ENCODE peak calls at places on chromosomes 1 and 21, in nine cellular contexts. E is IMR-90; J is NCI-H1105; N is fibroblast of mammary gland; D is lung; A is NCI-H1694 treated with DMSO at 0.1 percent for 48 hours; I is stimulated activated CD4-positive, alpha-beta T cell treated with anti-CD3 and anti-CD28 coated beads, Interleukin-12 subunit alpha, Interleukin-12 subunit beta, amount 100 ng/mL, for 4 hours; V is midbrain; Q is T-helper 1 cell. T is an unnamed sample.
A peak's percentile ranks its signal among the peaks of the same experiment; 100 is the strongest.

GRCh38 chr1:175317309-175317708 is 124.7 kb upstream of the KIAA0040 start:
- DNase-seq in I (no peak), E (no peak), J (no peak), D (no peak), Q (no peak), A (no peak), V (no peak), N (peak; percentile 7), T (no peak)

GRCh38 chr1:89900791-89901708 is 80.2 kb downstream of the LRRC8D start:
- DNase-seq in E (no peak), V (no peak), J (no peak), D (no peak), A (no peak), N (no peak), I (no peak), Q (no peak), T (no peak)

GRCh38 chr1:201598396-201598795 is 59.5 kb downstream of the NAV1 start:
- DNase-seq in A (no peak), J (no peak), I (no peak), D (no peak), V (no peak), N (no peak), E (no peak), Q (no peak), T (no peak)

GRCh38 chr1:96072021-96072420 is 649.6 kb upstream of the PTBP2 start:
- DNase-seq in V (no peak), A (no peak), I (no peak), D (no peak), J (no peak), E (no peak), N (peak; percentile 49), Q (no peak), T (no peak)

GRCh38 chr1:173149887-173150286 is 57.2 kb downstream of the TNFSF4 start:
- DNase-seq in D (peak; percentile 62), N (peak; percentile 99), E (peak; percentile 83), I (no peak), J (no peak), Q (no peak), V (no peak), A (no peak), T (no peak)

GRCh38 chr1:168920456-168921094 is 185.9 kb upstream of the ATP1B1 start:
- DNase-seq in A (no peak), N (peak; percentile 52), Q (no peak), E (peak; percentile 26), I (no peak), V (peak; percentile 27), J (no peak), D (no peak), T (no peak)

GRCh38 chr1:116521186-116521585 is 49.6 kb downstream of the CD58 start:
- DNase-seq in D (no peak), A (no peak), J (no peak), N (peak; percentile 84), E (peak; percentile 41), Q (no peak), I (no peak), V (no peak), T (no peak)

GRCh38 chr1:18234790-18235242 is 127.2 kb downstream of the IGSF21 start:
- DNase-seq in N (peak; percentile 46), D (no peak), Q (no peak), E (peak; percentile 3), A (peak; percentile 73), V (peak; percentile 46), J (peak; percentile 40), I (no peak), T (no peak)

GRCh38 chr1:32094721-32095521 is 12.9 kb upstream of the KPNA6 start:
- DNase-seq in E (no peak), Q (no peak), D (no peak), J (no peak), A (no peak), N (peak; percentile 28), V (no peak), I (no peak), T (no peak)

GRCh38 chr1:220884109-220884980 is 5.1 kb downstream of the HLX start:
- DNase-seq in E (no peak), Q (no peak), I (no peak), J (no peak), V (peak; percentile 13), N (no peak), D (no peak), A (no peak), T (no peak)

GRCh38 chr1:228664399-228664914 is 70.8 kb upstream of the RHOU start:
- DNase-seq in I (peak; percentile 76), N (peak; percentile 76), V (peak; percentile 85), A (peak; percentile 78), E (peak; percentile 50), Q (peak; percentile 56), D (peak; percentile 81), J (peak; percentile 39), T (peak; percentile 56)

GRCh38 chr1:246658567-246658966 is 65.6 kb upstream of the SCCPDH start:
- DNase-seq in D (no peak), V (no peak), A (no peak), N (peak; percentile 8), I (no peak), Q (no peak), J (no peak), E (no peak), T (no peak)

GRCh38 chr1:17091252-17091651 is 28.0 kb downstream of the PADI2 start:
- DNase-seq in E (no peak), V (no peak), N (no peak), J (no peak), I (no peak), A (no peak), D (no peak), Q (no peak), T (no peak)

GRCh38 chr1:6634278-6635052 is 9.8 kb downstream of the THAP3 start:
- DNase-seq in J (peak; percentile 13), I (peak; percentile 39), V (peak; percentile 7), A (no peak), Q (peak; percentile 15), N (peak; percentile 50), D (peak; percentile 46), E (peak; percentile 25), T (no peak)

GRCh38 chr1:96424882-96425281 is 296.7 kb upstream of the PTBP2 start:
- DNase-seq in Q (no peak), N (peak; percentile 82), D (no peak), J (no peak), A (no peak), V (no peak), I (no peak), E (peak; percentile 31), T (no peak)

GRCh38 chr21:26761174-26761915 is 83.9 kb downstream of the ADAMTS1 start:
- DNase-seq in J (no peak), A (no peak), I (no peak), E (no peak), D (no peak), Q (no peak), N (no peak), V (no peak), T (no peak)

GRCh38 chr21:16709866-16710550 is 802.8 kb upstream of the CXADR start:
- DNase-seq in I (no peak), A (no peak), E (peak; percentile 77), N (peak; percentile 86), J (no peak), D (no peak), V (no peak), Q (no peak), T (no peak)

GRCh38 chr1:57485643-57486042 is 61.8 kb upstream of the DAB1 start:
- DNase-seq in V (no peak), J (no peak), Q (no peak), D (no peak), I (no peak), A (no peak), N (peak; percentile 79), E (peak; percentile 76), T (no peak)

GRCh38 chr1:32172621-32173245 is 6.7 kb upstream of the TXLNA start:
- DNase-seq in J (no peak), N (peak; percentile 22), E (peak; percentile 35), Q (no peak), A (no peak), D (no peak), I (no peak), V (no peak), T (no peak)

GRCh38 chr1:227124461-227124860 is 184.4 kb downstream of the COQ8A start:
- DNase-seq in E (peak; percentile 31), Q (no peak), J (no peak), A (no peak), V (no peak), N (no peak), D (no peak), I (no peak), T (no peak)

GRCh38 chr1:92030701-92031107 is 919 bp downstream of the EPHX4 start:
- DNase-seq in D (no peak), Q (no peak), J (no peak), E (peak; percentile 72), A (no peak), I (no peak), N (no peak), V (no peak), T (no peak)

GRCh38 chr1:54976747-54977146 is 3.7 kb upstream of the TMEM61 start:
- DNase-seq in I (no peak), N (no peak), Q (no peak), A (no peak), D (no peak), E (no peak), J (peak; percentile 14), V (no peak), T (no peak)

GRCh38 chr1:234957330-234958065 is 171.1 kb downstream of the TOMM20 start:
- DNase-seq in I (no peak), E (peak; percentile 93), V (no peak), J (no peak), A (no peak), N (peak; percentile 96), Q (no peak), D (no peak), T (no peak)

GRCh38 chr1:230112131-230112701 is 45.2 kb downstream of the GALNT2 start:
- DNase-seq in A (no peak), E (peak; percentile 21), D (peak; percentile 49), J (no peak), N (no peak), V (peak; percentile 66), I (no peak), Q (no peak), T (no peak)

GRCh38 chr1:166839600-166840308 is 479 bp downstream of the POGK start:
- DNase-seq in A (peak; percentile 25), J (peak; percentile 48), E (peak; percentile 19), Q (peak; percentile 64), N (peak; percentile 25), V (peak; percentile 29), I (peak; percentile 60), D (peak; percentile 64), T (peak; percentile 38)

GRCh38 chr1:10910490-10911273 is 101.8 kb upstream of the TARDBP start:
- DNase-seq in A (no peak), Q (no peak), N (no peak), E (no peak), D (no peak), J (no peak), V (no peak), I (no peak), T (no peak)

GRCh38 chr1:226128487-226129075 is 58.0 kb downstream of the ACBD3 start:
- DNase-seq in A (no peak), N (peak; percentile 25), V (no peak), I (no peak), E (peak; percentile 51), J (no peak), D (peak; percentile 75), Q (no peak), T (no peak)

GRCh38 chr1:204288061-204288588 is 71.6 kb downstream of the PLEKHA6 start:
- DNase-seq in V (no peak), E (no peak), Q (no peak), J (no peak), A (peak; percentile 47), I (no peak), N (peak; percentile 54), D (peak; percentile 70), T (no peak)

GRCh38 chr1:177256153-177256814 is 85.5 kb downstream of the BRINP2 start:
- DNase-seq in I (no peak), A (no peak), Q (no peak), J (peak; percentile 7), D (peak; percentile 72), N (peak; percentile 99), V (peak; percentile 74), E (peak; percentile 81), T (no peak)

GRCh38 chr1:6464514-6464836 is 1.5 kb downstream of the TNFRSF25 start:
- DNase-seq in Q (no peak), A (no peak), V (peak; percentile 13), E (no peak), N (no peak), I (peak; percentile 43), D (no peak), J (peak; percentile 39), T (no peak)

GRCh38 chr21:46190491-46191131 is 6.4 kb upstream of the SPATC1L start:
- DNase-seq in I (no peak), D (no peak), N (no peak), A (no peak), E (no peak), V (no peak), Q (no peak), J (no peak), T (no peak)